ENCODE peak calls at places on chromosomes 3 and 15, in four cellular contexts. One of them, this sample, is unnamed.

GRCh38 chr3:129618186-129618820 is 11.8 kb upstream of the PLXND1 start:
- DNase-seq in IMR-90: no peak
- DNase-seq in SK-N-SH: no peak
- DNase-seq in K562: no peak
- DNase-seq in this sample: no peak

GRCh38 chr3:54443572-54444161 is 321.3 kb downstream of the CACNA2D3 start:
- DNase-seq in IMR-90: no peak
- DNase-seq in SK-N-SH: no peak
- DNase-seq in K562: no peak
- DNase-seq in this sample: peak

GRCh38 chr15:62060896-62061280 is 641 bp upstream of the VPS13C start:
- DNase-seq in IMR-90: no peak
- DNase-seq in SK-N-SH: no peak
- DNase-seq in K562: no peak
- DNase-seq in this sample: no peak

GRCh38 chr3:13135251-13135810 is 62.1 kb upstream of the IQSEC1 start:
- DNase-seq in IMR-90: no peak
- DNase-seq in SK-N-SH: no peak
- DNase-seq in K562: no peak
- DNase-seq in this sample: no peak

GRCh38 chr15:68418611-68419161 is 13.3 kb downstream of the ITGA11 start:
- DNase-seq in IMR-90: peak
- DNase-seq in SK-N-SH: no peak
- DNase-seq in K562: no peak
- DNase-seq in this sample: no peak

GRCh38 chr15:49044761-49045571 is 1.3 kb downstream of the SECISBP2L start:
- DNase-seq in IMR-90: peak
- DNase-seq in SK-N-SH: no peak
- DNase-seq in K562: peak
- DNase-seq in this sample: no peak

GRCh38 chr3:168952551-168952950 is 711.0 kb downstream of the MECOM start:
- DNase-seq in IMR-90: peak
- DNase-seq in SK-N-SH: no peak
- DNase-seq in K562: no peak
- DNase-seq in this sample: peak

GRCh38 chr3:153980252-153980590 is 141.0 kb upstream of the ARHGEF26 start:
- DNase-seq in IMR-90: no peak
- DNase-seq in SK-N-SH: no peak
- DNase-seq in K562: peak
- DNase-seq in this sample: no peak

GRCh38 chr3:180408654-180409053 is 193.3 kb upstream of the TTC14 start:
- DNase-seq in IMR-90: peak
- DNase-seq in SK-N-SH: no peak
- DNase-seq in K562: no peak
- DNase-seq in this sample: no peak

GRCh38 chr3:145915787-145916186 is 245.2 kb downstream of the PLOD2 start:
- DNase-seq in IMR-90: no peak
- DNase-seq in SK-N-SH: no peak
- DNase-seq in K562: no peak
- DNase-seq in this sample: no peak

GRCh38 chr15:48647963-48648362 is 2.5 kb upstream of the FBN1 start:
- DNase-seq in IMR-90: peak
- DNase-seq in SK-N-SH: peak
- DNase-seq in K562: no peak
- DNase-seq in this sample: no peak

GRCh38 chr3:35484939-35485605 is 154.3 kb upstream of the ARPP21 start:
- DNase-seq in IMR-90: no peak
- DNase-seq in SK-N-SH: no peak
- DNase-seq in K562: no peak
- DNase-seq in this sample: no peak

GRCh38 chr3:123540285-123540684 is 44.6 kb downstream of the HACD2 start:
- DNase-seq in IMR-90: peak
- DNase-seq in SK-N-SH: no peak
- DNase-seq in K562: no peak
- DNase-seq in this sample: no peak

GRCh38 chr3:130854208-130854864 is 39.5 kb upstream of the ATP2C1 start:
- DNase-seq in IMR-90: no peak
- DNase-seq in SK-N-SH: no peak
- DNase-seq in K562: no peak
- DNase-seq in this sample: no peak

GRCh38 chr15:28190391-28191174 is 91.5 kb upstream of the OCA2 start:
- DNase-seq in IMR-90: no peak
- DNase-seq in SK-N-SH: no peak
- DNase-seq in K562: no peak
- DNase-seq in this sample: no peak

GRCh38 chr15:31867536-31868442 is 162.5 kb upstream of the CHRNA7 start:
- DNase-seq in IMR-90: peak
- DNase-seq in SK-N-SH: peak
- DNase-seq in K562: peak
- DNase-seq in this sample: peak

GRCh38 chr3:172519740-172520139 is 3.5 kb downstream of the TNFSF10 start:
- DNase-seq in IMR-90: no peak
- DNase-seq in SK-N-SH: no peak
- DNase-seq in K562: no peak
- DNase-seq in this sample: no peak

GRCh38 chr15:41258706-41259471 is 27.8 kb downstream of the CHP1 start:
- DNase-seq in IMR-90: peak
- DNase-seq in SK-N-SH: no peak
- DNase-seq in K562: no peak
- DNase-seq in this sample: peak

GRCh38 chr15:28125673-28126651 is 26.8 kb upstream of the OCA2 start:
- DNase-seq in IMR-90: peak
- DNase-seq in SK-N-SH: peak
- DNase-seq in K562: peak
- DNase-seq in this sample: peak

GRCh38 chr15:70584838-70585706 is 178.3 kb downstream of the UACA start:
- DNase-seq in IMR-90: peak
- DNase-seq in SK-N-SH: peak
- DNase-seq in K562: no peak
- DNase-seq in this sample: peak

GRCh38 chr3:4736284-4736861 is 242.9 kb upstream of the BHLHE40 start:
- DNase-seq in IMR-90: peak
- DNase-seq in SK-N-SH: no peak
- DNase-seq in K562: no peak
- DNase-seq in this sample: no peak

GRCh38 chr15:58862326-58862725 is 71.2 kb downstream of the SLTM start:
- DNase-seq in IMR-90: no peak
- DNase-seq in SK-N-SH: peak
- DNase-seq in K562: no peak
- DNase-seq in this sample: no peak

GRCh38 chr15:67601008-67601620 is 58.6 kb downstream of the MAP2K5 start:
- DNase-seq in IMR-90: peak
- DNase-seq in SK-N-SH: no peak
- DNase-seq in K562: no peak
- DNase-seq in this sample: no peak

GRCh38 chr3:23807161-23808015 is 1.6 kb downstream of the UBE2E1 start:
- DNase-seq in IMR-90: peak
- DNase-seq in SK-N-SH: no peak
- DNase-seq in K562: no peak
- DNase-seq in this sample: no peak

GRCh38 chr3:188323067-188323842 is 169.3 kb downstream of the LPP start:
- DNase-seq in IMR-90: no peak
- DNase-seq in SK-N-SH: no peak
- DNase-seq in K562: no peak
- DNase-seq in this sample: no peak

GRCh38 chr3:194522579-194523046 is 35.8 kb upstream of the ATP13A3 start:
- DNase-seq in IMR-90: peak
- DNase-seq in SK-N-SH: no peak
- DNase-seq in K562: no peak
- DNase-seq in this sample: no peak

GRCh38 chr3:113205481-113205880 is 5.9 kb upstream of the BOC start:
- DNase-seq in IMR-90: no peak
- DNase-seq in SK-N-SH: no peak
- DNase-seq in K562: no peak
- DNase-seq in this sample: no peak

GRCh38 chr3:8319935-8320634 is 181.5 kb upstream of the LMCD1 start:
- DNase-seq in IMR-90: peak
- DNase-seq in SK-N-SH: no peak
- DNase-seq in K562: no peak
- DNase-seq in this sample: no peak

GRCh38 chr3:126731044-126731443 is 27.0 kb downstream of the CHCHD6 start:
- DNase-seq in IMR-90: no peak
- DNase-seq in SK-N-SH: no peak
- DNase-seq in K562: no peak
- DNase-seq in this sample: no peak

GRCh38 chr15:49187537-49188245 is 17.6 kb downstream of the GALK2 start:
- DNase-seq in IMR-90: peak
- DNase-seq in SK-N-SH: no peak
- DNase-seq in K562: no peak
- DNase-seq in this sample: no peak

GRCh38 chr3:146325170-146325569 is 74.3 kb upstream of the PLSCR4 start:
- DNase-seq in IMR-90: no peak
- DNase-seq in SK-N-SH: no peak
- DNase-seq in K562: no peak
- DNase-seq in this sample: no peak

GRCh38 chr15:30649952-30650929 is 24.3 kb downstream of the ARHGAP11B start:
- DNase-seq in IMR-90: peak
- DNase-seq in SK-N-SH: no peak
- DNase-seq in K562: no peak
- DNase-seq in this sample: no peak

GRCh38 chr15:77295446-77295845 is 124.5 kb downstream of the PEAK1 start:
- DNase-seq in IMR-90: peak
- DNase-seq in SK-N-SH: no peak
- DNase-seq in K562: no peak
- DNase-seq in this sample: no peak

DNA sequence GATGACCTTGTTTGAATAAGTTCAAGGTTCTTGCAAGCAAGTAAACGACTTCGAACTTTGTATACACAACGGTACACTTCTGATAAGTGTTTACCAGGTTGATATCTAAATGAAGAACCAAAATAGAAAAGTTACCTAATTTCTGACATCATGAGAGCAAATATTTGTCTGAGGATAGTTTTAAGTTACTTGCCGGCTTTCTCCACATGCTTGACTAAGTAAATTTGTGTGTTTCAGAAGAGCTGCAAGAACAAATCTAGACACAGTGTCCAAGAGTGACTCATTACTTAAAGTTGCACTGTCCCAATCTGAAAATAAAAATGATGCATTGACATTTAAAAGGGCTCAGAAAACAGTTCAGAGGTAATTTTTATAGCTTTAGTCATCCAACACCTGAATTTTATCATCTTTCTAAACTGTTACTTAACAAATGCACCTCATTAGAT is 115.1 kb downstream of the HERC1 start:
- DNase-seq in IMR-90: peak
- DNase-seq in SK-N-SH: no peak
- DNase-seq in K562: no peak
- DNase-seq in this sample: peak
- TF ChIP-seq MXI1 in IMR-90: no peak
- TF ChIP-seq MXI1 in SK-N-SH: no peak
- TF ChIP-seq MXI1 in K562: no peak
- TF ChIP-seq MXI1 in this sample: no peak

DNA sequence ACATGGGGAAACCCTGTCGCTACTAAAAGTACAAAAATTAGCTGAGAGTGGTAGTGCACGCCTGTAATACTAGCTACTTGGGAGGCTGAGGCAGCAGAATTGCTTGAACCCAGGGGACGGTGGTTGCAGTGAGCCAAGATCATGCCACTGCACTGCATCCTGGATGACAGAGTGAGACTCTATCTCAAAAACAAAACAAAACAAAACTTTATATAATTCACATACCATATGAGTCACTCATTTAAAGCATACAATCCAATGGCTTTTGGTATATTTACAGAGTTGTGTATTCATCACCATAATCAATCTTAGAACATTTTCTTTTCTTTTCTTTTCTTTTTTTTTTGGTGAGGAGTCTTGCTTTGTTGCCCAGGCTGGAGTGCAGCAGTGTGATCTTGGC is 8.7 kb downstream of the PXK start:
- DNase-seq in IMR-90: peak
- DNase-seq in SK-N-SH: no peak
- DNase-seq in K562: no peak
- DNase-seq in this sample: no peak
- TF ChIP-seq MXI1 in IMR-90: no peak
- TF ChIP-seq MXI1 in SK-N-SH: no peak
- TF ChIP-seq MXI1 in K562: no peak
- TF ChIP-seq MXI1 in this sample: no peak

GRCh38 chr3:63043631-63044030 is 168.4 kb upstream of the CADPS start:
- DNase-seq in IMR-90: no peak
- DNase-seq in SK-N-SH: no peak
- DNase-seq in K562: no peak
- DNase-seq in this sample: no peak
- TF ChIP-seq MXI1 in IMR-90: no peak
- TF ChIP-seq MXI1 in SK-N-SH: no peak
- TF ChIP-seq MXI1 in K562: no peak
- TF ChIP-seq MXI1 in this sample: no peak

DNA sequence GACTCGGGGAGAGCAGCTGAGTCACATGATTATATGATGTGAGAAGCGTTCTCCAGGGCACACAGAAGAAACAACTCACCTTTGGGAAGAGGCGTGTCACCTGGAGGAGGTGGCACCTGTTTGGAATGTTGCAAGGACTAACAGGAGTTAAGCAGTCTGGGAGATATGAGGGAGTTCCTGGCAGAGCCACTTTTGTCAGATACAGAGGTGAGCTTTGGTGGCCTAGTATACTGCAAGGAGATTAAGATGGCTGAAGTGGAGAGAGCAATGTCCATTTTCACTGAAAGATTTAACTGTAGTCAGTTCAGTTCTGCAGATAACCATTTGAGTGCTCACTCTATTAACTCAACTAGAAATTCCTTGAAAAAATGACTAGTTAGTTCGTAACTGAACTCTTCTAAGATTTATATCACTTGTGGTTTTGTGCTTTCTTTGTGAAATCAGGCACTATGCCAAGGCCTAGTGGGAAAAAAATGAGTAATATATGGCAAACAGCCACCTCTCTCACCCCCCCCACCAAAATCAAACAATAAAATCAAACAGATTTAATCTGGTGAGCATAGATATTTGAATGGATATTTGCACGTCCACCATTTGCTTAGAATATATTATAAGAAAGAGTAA is 61.3 kb downstream of the CRYBG3 start:
- DNase-seq in IMR-90: peak
- DNase-seq in SK-N-SH: no peak
- DNase-seq in K562: no peak
- DNase-seq in this sample: no peak
- TF ChIP-seq MXI1 in IMR-90: no peak
- TF ChIP-seq MXI1 in SK-N-SH: no peak
- TF ChIP-seq MXI1 in K562: no peak
- TF ChIP-seq MXI1 in this sample: no peak

DNA sequence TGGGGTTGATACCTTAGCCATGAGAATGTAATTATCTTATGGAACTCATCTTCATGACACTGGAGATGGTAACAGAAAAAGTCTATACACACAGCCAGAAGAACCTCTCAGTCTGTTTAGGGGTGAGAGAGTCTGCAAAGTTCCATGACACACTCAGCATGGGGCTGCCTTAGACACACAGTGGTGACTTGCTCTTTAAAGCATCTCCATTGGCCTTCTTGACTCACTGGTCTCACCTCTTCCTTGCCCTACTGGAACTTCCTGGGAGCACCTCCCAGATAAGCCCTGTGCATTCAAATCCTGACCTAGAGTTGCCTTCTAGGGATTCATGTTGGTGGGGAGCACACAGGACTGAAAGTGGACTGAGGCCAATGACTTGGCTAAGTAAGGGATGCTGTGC is 9.3 kb downstream of the MAGI1 start:
- DNase-seq in IMR-90: peak
- DNase-seq in SK-N-SH: no peak
- DNase-seq in K562: no peak
- DNase-seq in this sample: no peak
- TF ChIP-seq MXI1 in IMR-90: no peak
- TF ChIP-seq MXI1 in SK-N-SH: no peak
- TF ChIP-seq MXI1 in K562: no peak
- TF ChIP-seq MXI1 in this sample: no peak